ENCODE peak calls at places on chromosomes 11 and 22, in four cellular contexts. X, Y, E and U are unnamed samples.

GRCh38 chr22:20656902-20657836 is 116.7 kb upstream of the SERPIND1 start:
- DNase-seq in X (no peak), Y (peak; percentile 26), E (peak; percentile 1), U (peak; percentile 34)

GRCh38 chr22:19213496-19214473 is 35.2 kb upstream of the SLC25A1 start:
- DNase-seq in X (no peak), Y (no peak), E (peak; percentile 81), U (peak; percentile 36)

GRCh38 chr11:18012314-18012905 is 437 bp downstream of the SERGEF start:
- DNase-seq in X (no peak), Y (peak; percentile 57), E (peak; percentile 13), U (peak; percentile 68)

GRCh38 chr11:125376117-125376516 is 119.9 kb downstream of the FEZ1 start:
- DNase-seq in X (no peak), Y (peak; percentile 43), E (no peak), U (peak; percentile 35)

GRCh38 chr11:64876835-64877341 is 1.5 kb downstream of the EHD1 start:
- DNase-seq in X (no peak), Y (no peak), E (peak; percentile 46), U (peak; percentile 37)

GRCh38 chr11:120400564-120401364 is 64.6 kb downstream of the ARHGEF12 start:
- DNase-seq in X (no peak), Y (no peak), E (peak; percentile 99), U (peak; percentile 37)

GRCh38 chr11:65224939-65225283 is 36.9 kb upstream of the POLA2 start:
- DNase-seq in X (no peak), Y (peak; percentile 55), E (peak; percentile 79), U (peak; percentile 75)

GRCh38 chr11:67498544-67498972 is 6.6 kb downstream of the PITPNM1 start:
- DNase-seq in X (no peak), Y (no peak), E (no peak), U (no peak)

GRCh38 chr11:61919113-61919840 is 1.9 kb upstream of the RAB3IL1 start:
- DNase-seq in X (no peak), Y (no peak), E (no peak), U (no peak)

GRCh38 chr11:121473064-121473777 is 20.5 kb upstream of the SORL1-AS1 start:
- DNase-seq in X (no peak), Y (no peak), E (peak; percentile 73), U (no peak)

GRCh38 chr11:47918882-47919495 is 61.4 kb upstream of the PTPRJ start:
- DNase-seq in X (no peak), Y (no peak), E (peak; percentile 60), U (peak; percentile 58)

GRCh38 chr11:118514103-118514502 is 13.2 kb upstream of the TTC36 start:
- DNase-seq in X (no peak), Y (no peak), E (no peak), U (no peak)

GRCh38 chr11:9015677-9016076 is 11.9 kb upstream of the NRIP3 start:
- DNase-seq in X (peak; percentile 50), Y (peak; percentile 82), E (peak; percentile 78), U (peak; percentile 89)

GRCh38 chr11:120219157-120219934 is 8.5 kb downstream of the OAF start:
- DNase-seq in X (no peak), Y (no peak), E (no peak), U (no peak)

GRCh38 chr22:19759994-19760651 is 455 bp upstream of the TBX1 start:
- DNase-seq in X (no peak), Y (no peak), E (no peak), U (no peak)

GRCh38 chr11:57647960-57648776 is 1.5 kb downstream of the YPEL4 start:
- DNase-seq in X (no peak), Y (peak; percentile 42), E (no peak), U (peak; percentile 41)

GRCh38 chr11:1484061-1484671 is 2.4 kb downstream of the MOB2 start:
- DNase-seq in X (no peak), Y (no peak), E (no peak), U (no peak)

GRCh38 chr11:69662806-69663205 is 12.3 kb downstream of the LTO1 start:
- DNase-seq in X (no peak), Y (no peak), E (no peak), U (no peak)

GRCh38 chr11:69662021-69662698 is 13.0 kb downstream of the LTO1 start:
- DNase-seq in X (no peak), Y (peak; percentile 55), E (no peak), U (peak; percentile 66)

GRCh38 chr11:69664103-69664775 is 10.9 kb downstream of the LTO1 start:
- DNase-seq in X (no peak), Y (no peak), E (no peak), U (no peak)

GRCh38 chr11:69664901-69665300 is 10.3 kb downstream of the LTO1 start:
- DNase-seq in X (no peak), Y (no peak), E (no peak), U (no peak)

DNA sequence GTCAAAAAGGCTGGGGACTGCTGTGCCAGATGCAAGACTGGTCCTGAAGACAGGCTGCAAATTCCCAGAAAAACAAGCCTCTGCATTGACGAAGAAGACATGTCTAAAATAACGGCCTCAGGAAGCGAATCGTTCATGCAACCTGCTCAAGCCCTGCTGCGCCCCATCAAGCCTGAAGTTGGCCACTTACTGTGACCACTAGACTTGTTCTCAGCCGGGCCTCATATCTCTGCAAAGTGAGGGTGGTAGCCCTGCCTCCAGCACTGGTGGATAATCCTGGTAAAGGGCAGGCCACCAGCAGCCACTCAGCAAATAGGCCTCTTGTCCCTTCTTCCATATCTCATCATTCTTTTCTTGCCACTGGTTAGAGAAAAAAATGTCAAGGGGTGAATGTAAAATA is 11.8 kb downstream of the LTO1 start:
- DNase-seq in X (no peak), Y (no peak), E (no peak), U (no peak)
- H3K4me1 ChIP-seq in X (peaks cover 5% of the 10 kb centered on the region), Y (no peaks in the 10 kb centered on the region), E (peaks cover 5% of the 10 kb centered on the region), U (no peaks in the 10 kb centered on the region)

GRCh38 chr11:40215605-40216004 is 1243.8 kb downstream of the LRRC4C start:
- DNase-seq in X (no peak), Y (no peak), E (no peak), U (no peak)

GRCh38 chr11:40219401-40219800 is 1240.1 kb downstream of the LRRC4C start:
- DNase-seq in X (no peak), Y (no peak), E (no peak), U (no peak)
- H3K56ac ChIP-seq in X (no peak overlapping the region), Y (no peak overlapping the region), E (no peak overlapping the region), U (no peak overlapping the region)

DNA sequence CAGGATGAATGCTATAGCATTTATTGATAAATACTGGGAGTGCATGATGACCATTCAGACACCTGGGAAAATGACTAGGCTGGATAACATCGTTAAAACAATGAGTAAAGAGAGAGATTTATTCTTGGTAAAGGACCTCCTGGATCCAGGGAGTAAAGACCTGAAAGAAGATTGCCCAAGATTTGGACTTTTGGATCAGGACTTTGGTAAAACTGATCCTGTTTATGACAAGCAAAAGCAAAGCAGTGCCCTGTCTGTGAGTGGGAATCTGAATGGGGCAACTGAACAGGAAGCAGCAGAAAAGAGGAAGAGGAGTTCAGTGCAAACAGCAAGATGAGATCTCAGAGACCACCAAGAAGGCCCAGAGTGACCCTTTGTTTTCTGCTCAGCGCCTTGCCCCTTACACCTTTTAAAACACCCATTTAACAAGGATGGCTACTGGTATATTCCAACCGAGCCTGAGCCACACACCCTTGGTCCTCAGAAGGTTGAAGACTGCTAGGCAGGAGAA is 121.9 kb downstream of the VPREB1 start:
- DNase-seq in X (no peak), Y (no peak), E (no peak), U (no peak)
- H3K4me1 ChIP-seq in X (no peaks in the 10 kb centered on the region), Y (no peaks in the 10 kb centered on the region), E (no peaks in the 10 kb centered on the region), U (no peaks in the 10 kb centered on the region)

DNA sequence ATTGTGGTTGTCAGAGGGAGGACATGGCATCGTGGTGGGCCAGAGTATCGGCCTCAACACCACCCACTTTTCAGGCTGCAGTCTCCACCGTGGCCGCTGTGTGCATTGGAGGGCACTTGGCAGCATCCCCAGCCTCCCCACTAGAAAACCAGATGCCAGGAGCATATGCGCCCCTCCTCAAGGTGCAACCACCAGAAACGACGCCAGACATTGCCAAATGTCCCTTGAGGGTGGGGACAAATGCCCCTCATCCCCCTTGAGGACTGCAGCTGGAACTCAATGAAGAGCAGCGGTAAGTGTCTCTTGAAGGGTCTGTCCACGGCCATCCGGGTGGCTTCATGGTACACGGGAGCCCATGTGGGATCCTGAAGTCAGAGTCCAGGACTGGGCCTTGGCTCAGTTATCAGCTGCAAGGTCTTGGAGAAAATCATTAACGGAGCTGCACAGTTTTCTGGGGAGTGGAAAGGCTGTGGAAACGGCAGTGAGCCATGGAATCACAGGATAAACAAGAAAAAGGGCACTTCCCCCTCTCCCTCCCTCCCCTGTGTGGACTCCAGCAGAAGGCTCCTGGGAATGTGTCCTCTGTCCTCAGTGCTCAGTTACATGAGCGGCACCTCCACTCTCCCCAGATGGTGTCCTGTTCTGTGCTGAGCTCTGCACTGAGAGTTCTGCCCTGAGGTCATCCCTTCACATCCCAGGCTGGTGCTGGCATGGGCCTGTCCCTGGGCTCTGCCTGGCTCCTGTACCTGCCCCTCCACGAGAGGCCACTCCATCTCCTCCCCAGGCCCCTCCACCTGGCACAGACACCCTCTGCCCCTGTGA is 324.4 kb upstream of the B3GAT1 start:
- DNase-seq in X (no peak), Y (no peak), E (no peak), U (no peak)
- H3K56ac ChIP-seq in X (no peak overlapping the region), Y (no peak overlapping the region), E (no peak overlapping the region), U (no peak overlapping the region)

GRCh38 chr11:88332851-88333250 is 4.7 kb downstream of the CTSC start:
- DNase-seq in X (no peak), Y (no peak), E (no peak), U (no peak)
- H3K4me1 ChIP-seq in X (peaks cover 9% of the 10 kb centered on the region), Y (peaks cover 5% of the 10 kb centered on the region), E (peaks cover 2% of the 10 kb centered on the region), U (no peaks in the 10 kb centered on the region)

DNA sequence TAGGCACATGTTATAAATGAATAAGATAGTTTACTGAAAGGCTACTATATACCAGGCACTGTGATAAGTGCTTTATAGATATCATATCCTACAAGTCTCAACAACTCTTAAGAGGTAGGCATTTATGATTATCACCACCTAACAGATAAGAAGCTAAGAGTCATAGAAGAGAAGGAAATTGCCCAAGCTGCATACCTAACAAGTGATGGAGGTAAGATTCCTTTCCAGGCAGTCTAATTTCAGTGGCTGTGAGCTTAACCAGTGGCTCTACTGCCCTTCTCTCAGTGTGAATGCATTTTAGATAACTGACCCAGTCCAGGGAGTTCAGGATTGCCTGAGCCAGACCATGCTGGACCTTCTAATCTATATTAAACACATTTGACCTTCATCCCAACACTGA is 39.2 kb downstream of the HEPHL1 start:
- DNase-seq in X (no peak), Y (no peak), E (peak; percentile 35), U (peak; percentile 30)
- H3K56ac ChIP-seq in X (no peak overlapping the region), Y (no peak overlapping the region), E (no peak overlapping the region), U (no peak overlapping the region)

GRCh38 chr11:19913893-19914249 is 201.2 kb downstream of the NAV2 start:
- DNase-seq in X (no peak), Y (no peak), E (no peak), U (no peak)

GRCh38 chr11:19912206-19913118 is 199.8 kb downstream of the NAV2 start:
- DNase-seq in X (no peak), Y (no peak), E (peak; percentile 53), U (no peak)

GRCh38 chr11:19910931-19911330 is 198.3 kb downstream of the NAV2 start:
- DNase-seq in X (no peak), Y (no peak), E (no peak), U (no peak)

GRCh38 chr11:19915808-19916207 is 203.2 kb downstream of the NAV2 start:
- DNase-seq in X (no peak), Y (no peak), E (no peak), U (no peak)

GRCh38 chr11:19913236-19913892 is 200.7 kb downstream of the NAV2 start:
- DNase-seq in X (no peak), Y (no peak), E (no peak), U (no peak)
- H3K4me1 ChIP-seq in X (peaks cover 17% of the 10 kb centered on the region), Y (peaks cover 16% of the 10 kb centered on the region), E (peaks cover 18% of the 10 kb centered on the region), U (no peaks in the 10 kb centered on the region)